ENCODE peak calls at places on chromosomes 3 and 15, in seven cellular contexts. G, K, J, B, R, T and I are unnamed samples.

GRCh38 chr15:65303687-65304392 is 637 bp upstream of the RNU5B-1 start:
- DNase-seq in T (peak; percentile 80), K (no peak), R (peak; percentile 77), B (peak; percentile 70), G (no peak), J (peak; percentile 62), I (no peak)

GRCh38 chr3:177753498-177754155 is 556.3 kb upstream of the TBL1XR1 start:
- DNase-seq in J (no peak), B (peak; percentile 65), R (peak; percentile 69), T (no peak), K (no peak), G (no peak), I (no peak)

GRCh38 chr15:83559310-83559966 is 94.5 kb upstream of the ADAMTSL3 start:
- DNase-seq in J (peak; percentile 85), G (peak; percentile 13), K (peak; percentile 21), R (peak; percentile 84), T (peak; percentile 76), B (peak; percentile 81), I (peak; percentile 28)

GRCh38 chr15:60690350-60690961 is 211.5 kb upstream of the ICE2 start:
- DNase-seq in T (no peak), G (no peak), J (no peak), K (no peak), B (no peak), R (no peak), I (no peak)

GRCh38 chr3:106004137-106004600 is 135.4 kb upstream of the CBLB start:
- DNase-seq in J (no peak), K (peak; percentile 50), T (peak; percentile 44), G (no peak), B (peak; percentile 90), R (no peak), I (no peak)

GRCh38 chr3:15449489-15449888 is 22.1 kb downstream of the EAF1 start:
- DNase-seq in K (no peak), B (no peak), G (no peak), T (no peak), R (no peak), J (no peak), I (no peak)

GRCh38 chr3:29889230-29889629 is 608.4 kb downstream of the RBMS3 start:
- DNase-seq in T (no peak), J (no peak), B (no peak), K (no peak), G (no peak), R (peak; percentile 71), I (no peak)

GRCh38 chr15:98965597-98965996 is 42.0 kb downstream of the PGPEP1L start:
- DNase-seq in G (no peak), R (no peak), K (no peak), J (no peak), T (no peak), B (no peak), I (no peak)

GRCh38 chr3:122969585-122970453 is 57.7 kb downstream of the SEMA5B start:
- DNase-seq in K (no peak), T (no peak), B (peak; percentile 73), R (peak; percentile 65), G (peak; percentile 20), J (no peak), I (no peak)

GRCh38 chr3:139225551-139225950 is 118.3 kb upstream of the MRPS22 start:
- DNase-seq in K (no peak), G (no peak), T (no peak), J (no peak), B (no peak), R (peak; percentile 77), I (no peak)

GRCh38 chr3:126441256-126441880 is 34.3 kb downstream of the ZXDC start:
- DNase-seq in G (no peak), J (no peak), T (no peak), R (no peak), B (no peak), K (no peak), I (no peak)

GRCh38 chr3:117035785-117036184 is 326.2 kb downstream of the TUSC7 start:
- DNase-seq in G (no peak), T (no peak), J (no peak), B (peak; percentile 11), K (no peak), R (peak; percentile 54), I (no peak)

GRCh38 chr15:100786139-100786531 is 93.5 kb upstream of the ALDH1A3 start:
- DNase-seq in B (no peak), R (no peak), K (no peak), J (no peak), T (no peak), G (no peak), I (no peak)

GRCh38 chr3:136385457-136385856 is 135.3 kb downstream of the PCCB start:
- DNase-seq in R (no peak), G (no peak), K (no peak), B (no peak), T (no peak), J (no peak), I (no peak)

GRCh38 chr15:43239732-43240491 is 19.1 kb upstream of the EPB42 start:
- DNase-seq in R (no peak), J (no peak), B (no peak), G (no peak), K (no peak), T (no peak), I (no peak)

GRCh38 chr3:120928991-120929390 is 21.0 kb downstream of the STXBP5L start:
- DNase-seq in R (no peak), B (peak; percentile 6), G (no peak), J (peak; percentile 7), K (no peak), T (no peak), I (no peak)

GRCh38 chr3:100562224-100562857 is 47.1 kb upstream of the ADGRG7 start:
- DNase-seq in J (no peak), R (no peak), B (no peak), K (no peak), T (no peak), G (no peak), I (no peak)

GRCh38 chr3:115804722-115805121 is 181.4 kb downstream of the GAP43 start:
- DNase-seq in G (peak; percentile 91), R (peak; percentile 86), T (peak; percentile 66), B (peak; percentile 85), J (peak; percentile 33), K (peak; percentile 73), I (no peak)

GRCh38 chr3:165185707-165186327 is 10.4 kb downstream of the SLITRK3 start:
- DNase-seq in K (no peak), B (peak; percentile 75), J (peak; percentile 80), R (peak; percentile 58), T (peak; percentile 67), G (peak; percentile 4), I (peak; percentile 32)

DNA sequence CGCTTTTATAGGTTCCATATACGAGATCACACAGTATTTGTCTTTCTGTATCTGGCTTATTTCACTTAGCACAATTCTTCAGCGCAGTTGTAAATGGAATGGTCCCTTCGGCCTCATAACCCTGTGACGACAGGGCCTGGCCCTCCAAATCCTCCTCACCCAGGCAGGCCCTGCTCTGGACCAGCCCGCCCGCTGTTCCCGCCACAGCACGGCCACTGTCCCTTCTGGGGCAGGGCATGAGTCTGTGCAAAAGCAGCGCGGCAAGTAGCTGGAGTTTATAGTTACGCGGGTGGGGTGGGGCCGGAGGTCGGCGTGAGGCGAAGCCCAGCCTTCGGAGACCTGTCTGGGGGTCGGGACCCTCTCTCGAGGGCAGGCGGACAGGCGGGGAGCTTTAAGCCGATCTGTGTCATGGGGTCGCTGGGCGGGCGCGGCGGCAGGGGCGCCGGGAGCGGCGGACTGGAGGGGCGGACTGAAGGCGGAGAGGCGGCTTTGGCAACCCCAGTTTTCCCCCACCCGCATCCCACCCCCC is 543 bp downstream of the ARPIN start:
- DNase-seq in T (peak; percentile 44), G (no peak), R (peak; percentile 54), B (peak; percentile 13), K (no peak), J (no peak), I (no peak)
- H3K4me3 ChIP-seq in T (peak overlapping the region; percentile 68), G (peak overlapping the region; percentile 89), R (peak overlapping the region; percentile 70), B (peak overlapping the region; percentile 47), K (peak overlapping the region; percentile 71), J (peak overlapping the region; percentile 60), I (peak overlapping the region; percentile 58)

DNA sequence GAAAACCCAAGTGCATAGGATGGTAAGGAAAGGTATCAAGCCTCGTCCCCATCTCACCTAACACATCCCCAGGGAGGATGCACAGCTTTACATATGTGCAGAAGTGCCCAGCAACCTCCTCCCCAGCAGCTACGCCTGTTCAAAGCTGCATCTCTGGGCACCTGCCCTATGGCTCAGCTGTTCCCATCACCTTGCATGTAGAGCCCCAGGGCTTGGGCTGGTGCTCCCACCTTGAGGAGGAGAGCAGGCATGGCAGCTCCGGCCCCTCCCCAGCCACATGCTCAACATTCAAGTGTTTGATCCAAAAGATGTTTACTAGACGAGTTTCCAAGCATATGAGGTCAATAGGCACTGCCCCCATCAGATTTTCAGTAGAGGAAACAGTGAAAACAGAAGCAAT is 173.5 kb downstream of the ATP10A start:
- DNase-seq in B (no peak), G (no peak), J (no peak), K (no peak), R (no peak), T (no peak), I (no peak)
- TF ChIP-seq CTCF in B (no peak), G (no peak), J (no peak), K (no peak), R (no peak), T (no peak), I (no peak)

DNA sequence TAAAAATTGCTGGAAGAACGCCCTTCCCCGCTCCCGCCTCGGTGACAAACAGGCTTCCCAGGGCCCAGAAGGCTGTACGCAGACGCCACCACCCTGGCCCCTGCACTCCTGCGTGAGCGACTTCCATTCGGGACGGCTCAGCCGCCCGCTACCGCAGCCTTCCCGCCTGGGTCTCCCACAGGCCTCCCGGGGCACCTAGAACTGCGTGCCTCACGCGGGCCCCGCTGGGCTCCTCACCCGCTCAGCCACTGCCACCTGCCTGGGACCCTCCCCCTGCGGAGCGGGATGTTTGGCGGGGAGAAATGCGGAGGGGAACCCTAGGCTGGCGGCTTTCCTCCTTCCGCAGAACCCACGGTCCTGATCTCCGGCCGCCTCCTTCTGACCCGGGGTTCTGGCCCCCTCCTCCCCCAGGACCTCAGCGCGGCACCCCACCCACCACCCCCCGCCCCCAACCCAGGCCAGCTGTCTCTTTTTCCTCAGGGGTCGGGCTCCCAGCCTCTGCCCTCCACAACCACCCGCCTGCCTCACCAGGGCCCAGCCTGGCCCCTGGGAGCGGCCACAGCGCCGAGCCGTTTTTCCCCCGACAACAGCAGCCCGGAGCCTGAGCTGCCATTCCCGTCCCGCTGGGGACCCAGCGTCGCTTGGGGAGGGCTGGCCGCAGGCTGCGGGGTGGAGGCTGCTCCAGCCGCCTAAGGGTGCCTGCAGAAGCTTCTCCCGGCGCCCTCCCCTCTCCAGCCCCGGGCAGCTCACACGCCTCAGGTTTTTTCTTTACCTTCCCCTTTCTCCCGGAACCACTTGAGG is 27.6 kb upstream of the RAB7A start:
- DNase-seq in R (peak; percentile 60), G (no peak), J (peak; percentile 50), K (no peak), B (peak; percentile 35), T (peak; percentile 52), I (no peak)
- H3K4me3 ChIP-seq in R (peak overlapping the region; percentile 52), G (peak overlapping the region; percentile 56), J (peak overlapping the region; percentile 48), K (peak overlapping the region; percentile 51), B (peak overlapping the region; percentile 10), T (peak overlapping the region; percentile 52), I (peak overlapping the region; percentile 46)

DNA sequence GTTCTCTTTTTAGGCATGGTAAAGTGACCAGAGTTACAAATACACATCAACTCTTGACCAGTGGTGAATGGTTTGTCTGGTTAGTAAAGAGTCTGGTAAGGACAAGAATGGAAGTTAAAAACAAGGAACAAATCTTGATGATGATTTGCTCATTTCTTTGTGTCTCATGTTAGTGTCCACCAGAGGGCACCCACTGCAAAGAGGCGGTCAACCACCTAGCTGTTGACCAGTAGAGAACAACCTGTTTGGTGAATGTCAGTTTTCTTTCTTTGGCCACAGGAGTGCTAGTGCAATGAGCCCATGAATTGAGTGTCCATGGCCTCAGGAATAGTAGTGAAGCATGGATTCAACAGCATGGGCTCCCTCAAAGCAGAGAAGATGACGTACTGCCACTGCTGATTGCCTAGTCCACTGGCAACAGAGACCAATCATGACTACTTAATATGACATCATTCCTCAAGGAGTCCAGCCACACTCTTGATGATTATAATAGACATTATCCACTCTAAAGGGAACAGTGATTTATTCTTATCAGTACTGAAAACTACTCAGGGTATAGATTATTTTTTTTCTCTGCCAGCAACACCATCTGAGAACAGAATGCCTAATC is 10.7 kb upstream of the CNTN6 start:
- DNase-seq in G (no peak), R (peak; percentile 50), B (peak; percentile 48), T (peak; percentile 43), J (peak; percentile 40), K (no peak), I (no peak)
- TF ChIP-seq CTCF in G (peak; percentile 57), R (peak; percentile 40), B (peak; percentile 52), T (peak; percentile 13), J (peak; percentile 69), K (peak; percentile 76), I (peak; percentile 57)